ENCODE peak calls at places on chromosomes 13 and 19, in six cellular contexts. D is left cardiac atrium; H is central memory CD8-positive, alpha-beta T cell; M is right cardiac atrium; Z is HepG2; Y is heart right ventricle. R is an unnamed sample.

GRCh38 chr19:4189641-4190040 is 7.2 kb downstream of the ANKRD24 start:
- ATAC-seq in D (no peak), H (no peak), M (no peak), Z (no peak), Y (no peak), R (no peak)

GRCh38 chr19:16252459-16253205 is 54.9 kb downstream of the AP1M1 start:
- ATAC-seq in D (peak), H (no peak), M (peak), Z (no peak), Y (peak), R (peak)

GRCh38 chr19:11225172-11225571 is 14.2 kb upstream of the ANGPTL8 start:
- ATAC-seq in D (no peak), H (no peak), M (peak), Z (no peak), Y (no peak), R (peak)

GRCh38 chr13:51801631-51802099 is 2.3 kb downstream of the DHRS12 start:
- ATAC-seq in D (peak), H (no peak), M (peak), Z (no peak), Y (peak), R (no peak)

GRCh38 chr19:31146546-31147183 is 202.6 kb downstream of the TSHZ3 start:
- ATAC-seq in D (no peak), H (no peak), M (no peak), Z (no peak), Y (no peak), R (no peak)

GRCh38 chr13:101346942-101347728 is 69.2 kb downstream of the NALCN start:
- ATAC-seq in D (no peak), H (no peak), M (no peak), Z (no peak), Y (no peak), R (no peak)

GRCh38 chr13:104006625-104007061 is 940.4 kb upstream of the SLC10A2 start:
- ATAC-seq in D (no peak), H (no peak), M (no peak), Z (no peak), Y (no peak), R (no peak)

GRCh38 chr13:28415994-28416411 is 78.9 kb downstream of the FLT1 start:
- ATAC-seq in D (no peak), H (peak), M (no peak), Z (no peak), Y (no peak), R (no peak)

GRCh38 chr19:589693-590395 is at the start of gene HCN2:
- ATAC-seq in D (no peak), H (no peak), M (no peak), Z (no peak), Y (no peak), R (no peak)

GRCh38 chr19:27833031-27833430 is 1379.9 kb downstream of the UQCRFS1 start:
- ATAC-seq in D (no peak), H (no peak), M (no peak), Z (no peak), Y (no peak), R (no peak)

GRCh38 chr19:55704494-55705245 is 29.6 kb downstream of the EPN1 start:
- ATAC-seq in D (no peak), H (no peak), M (peak), Z (peak), Y (peak), R (no peak)

GRCh38 chr19:38841180-38841766 is 8.5 kb downstream of the HNRNPL start:
- ATAC-seq in D (no peak), H (no peak), M (no peak), Z (no peak), Y (no peak), R (no peak)

GRCh38 chr19:13974073-13974472 is 21.8 kb downstream of the DCAF15 start:
- ATAC-seq in D (no peak), H (no peak), M (no peak), Z (peak), Y (no peak), R (no peak)

GRCh38 chr13:24713022-24713421 is 32.8 kb downstream of the ATP12A start:
- ATAC-seq in D (peak), H (no peak), M (peak), Z (no peak), Y (peak), R (no peak)

GRCh38 chr19:54478677-54479266 is 5.7 kb upstream of the CDC42EP5 start:
- ATAC-seq in D (peak), H (no peak), M (peak), Z (peak), Y (no peak), R (no peak)

GRCh38 chr19:41341669-41342490 is 11.8 kb downstream of the TGFB1 start:
- ATAC-seq in D (peak), H (peak), M (peak), Z (no peak), Y (no peak), R (no peak)

GRCh38 chr13:107157272-107157671 is 589.3 kb upstream of the ARGLU1 start:
- ATAC-seq in D (no peak), H (no peak), M (no peak), Z (no peak), Y (no peak), R (no peak)

GRCh38 chr19:9885077-9885552 is 50.0 kb downstream of the PIN1 start:
- ATAC-seq in D (peak), H (no peak), M (peak), Z (peak), Y (peak), R (peak)

GRCh38 chr13:109785892-109786450 is 412 bp downstream of the IRS2 start:
- ATAC-seq in D (no peak), H (peak), M (no peak), Z (no peak), Y (no peak), R (peak)

GRCh38 chr19:10000171-10000826 is 10.0 kb downstream of the COL5A3 start:
- ATAC-seq in D (peak), H (no peak), M (peak), Z (peak), Y (no peak), R (peak)

GRCh38 chr13:38824342-38824741 is 137.5 kb downstream of the FREM2 start:
- ATAC-seq in D (no peak), H (no peak), M (no peak), Z (no peak), Y (no peak), R (no peak)

GRCh38 chr13:41488124-41488523 is 30.8 kb downstream of the RGCC start:
- ATAC-seq in D (no peak), H (no peak), M (no peak), Z (peak), Y (no peak), R (no peak)

GRCh38 chr19:51078104-51078503 is 4.6 kb downstream of the KLK14 start:
- ATAC-seq in D (no peak), H (no peak), M (no peak), Z (peak), Y (no peak), R (no peak)

GRCh38 chr13:19153782-19154450 is 27.7 kb downstream of the TUBA3C start:
- ATAC-seq in D (no peak), H (no peak), M (no peak), Z (peak), Y (no peak), R (no peak)

GRCh38 chr19:48896191-48896720 is 2.3 kb downstream of the TULP2 start:
- ATAC-seq in D (peak), H (no peak), M (peak), Z (no peak), Y (peak), R (peak)

GRCh38 chr19:12769689-12770088 is 5.7 kb downstream of the HOOK2 start:
- ATAC-seq in D (peak), H (peak), M (no peak), Z (no peak), Y (no peak), R (no peak)

GRCh38 chr19:18429717-18430416 is 8.1 kb downstream of the ISYNA1 start:
- ATAC-seq in D (no peak), H (peak), M (no peak), Z (no peak), Y (no peak), R (no peak)

GRCh38 chr13:26476111-26476743 is 81.3 kb upstream of the WASF3 start:
- ATAC-seq in D (no peak), H (no peak), M (peak), Z (peak), Y (peak), R (no peak)

GRCh38 chr19:40585677-40586422 is 9.2 kb downstream of the SHKBP1 start:
- ATAC-seq in D (no peak), H (no peak), M (no peak), Z (no peak), Y (no peak), R (no peak)

GRCh38 chr13:60448907-60449510 is 52.0 kb downstream of the TDRD3 start:
- ATAC-seq in D (peak), H (no peak), M (no peak), Z (peak), Y (no peak), R (no peak)

GRCh38 chr19:1884291-1884718 is 991 bp downstream of the ABHD17A start:
- ATAC-seq in D (no peak), H (peak), M (no peak), Z (peak), Y (no peak), R (no peak)

GRCh38 chr13:39506559-39507390 is 96.2 kb downstream of the LHFPL6 start:
- ATAC-seq in D (no peak), H (no peak), M (no peak), Z (no peak), Y (peak), R (no peak)

GRCh38 chr19:47660435-47660832 is 51.5 kb downstream of the BICRA start:
- ATAC-seq in D (no peak), H (no peak), M (no peak), Z (peak), Y (no peak), R (no peak)

GRCh38 chr13:33186851-33187250 is 98.7 kb downstream of the STARD13 start:
- ATAC-seq in D (peak), H (no peak), M (peak), Z (no peak), Y (peak), R (peak)

GRCh38 chr19:55638864-55639359 is 1.9 kb upstream of the ZNF580 start:
- ATAC-seq in D (no peak), H (no peak), M (no peak), Z (peak), Y (no peak), R (no peak)

GRCh38 chr13:39586142-39586541 is 16.9 kb downstream of the LHFPL6 start:
- ATAC-seq in D (no peak), H (no peak), M (no peak), Z (no peak), Y (no peak), R (no peak)

GRCh38 chr19:11379857-11380350 is 4.2 kb downstream of the EPOR start:
- ATAC-seq in D (no peak), H (no peak), M (no peak), Z (no peak), Y (no peak), R (no peak)

GRCh38 chr19:24127601-24128000 is 40.6 kb downstream of the ZNF254 start:
- ATAC-seq in D (no peak), H (no peak), M (no peak), Z (no peak), Y (no peak), R (no peak)